ENCODE peak calls at places on chromosomes 5 and 9, in four cellular contexts. R, K, V and N are unnamed samples.

GRCh38 chr9:131799177-131799823 is 59.4 kb upstream of the RAPGEF1 start:
- DNase-seq in K (peak), R (no peak), V (peak), N (peak)

GRCh38 chr9:10443805-10444204 is 169.0 kb downstream of the PTPRD start:
- DNase-seq in V (no peak), R (no peak), K (no peak), N (no peak)

GRCh38 chr9:13358128-13358527 is 78.6 kb upstream of the MPDZ start:
- DNase-seq in K (peak), V (no peak), R (peak), N (no peak)

GRCh38 chr5:9774472-9775079 is 144.4 kb upstream of the TAS2R1 start:
- DNase-seq in V (peak), K (peak), R (no peak), N (peak)

GRCh38 chr5:88438006-88438405 is 169.4 kb upstream of the TMEM161B start:
- DNase-seq in K (no peak), V (no peak), R (no peak), N (no peak)

GRCh38 chr5:141623197-141623596 is 4.4 kb upstream of the DIAPH1 start:
- DNase-seq in R (no peak), V (no peak), K (peak), N (peak)

GRCh38 chr9:99264070-99264469 is 42.0 kb downstream of the SEC61B start:
- DNase-seq in K (peak), R (no peak), V (no peak), N (peak)

GRCh38 chr5:67094476-67095300 is 101.9 kb downstream of the CD180 start:
- DNase-seq in K (peak), R (no peak), V (peak), N (no peak)

GRCh38 chr5:126469925-126470324 is 46.7 kb downstream of the GRAMD2B start:
- DNase-seq in V (peak), K (no peak), R (no peak), N (no peak)

GRCh38 chr5:88144219-88145040 is 124.2 kb downstream of the TMEM161B start:
- DNase-seq in R (no peak), K (no peak), V (no peak), N (no peak)

GRCh38 chr9:13520069-13520468 is 240.6 kb upstream of the MPDZ start:
- DNase-seq in R (no peak), K (no peak), V (no peak), N (no peak)

GRCh38 chr9:6382681-6383080 is 30.3 kb upstream of the UHRF2 start:
- DNase-seq in V (no peak), R (no peak), K (peak), N (no peak)

GRCh38 chr5:120517607-120518252 is 53.6 kb downstream of the PRR16 start:
- DNase-seq in K (no peak), V (no peak), R (no peak), N (no peak)

GRCh38 chr9:37301369-37302172 is 120.9 kb upstream of the GRHPR start:
- DNase-seq in K (no peak), V (no peak), R (no peak), N (peak)

GRCh38 chr5:58828145-58828544 is 245.3 kb downstream of the RAB3C start:
- DNase-seq in K (no peak), V (no peak), R (no peak), N (no peak)

GRCh38 chr9:123248630-123249029 is 19.8 kb downstream of the STRBP start:
- DNase-seq in V (no peak), R (no peak), K (no peak), N (no peak)

GRCh38 chr5:56610093-56610698 is 205.2 kb upstream of the MAP3K1 start:
- DNase-seq in V (no peak), K (no peak), R (no peak), N (peak)

GRCh38 chr9:137836151-137836830 is 41.3 kb upstream of the CACNA1B start:
- DNase-seq in R (no peak), K (no peak), V (no peak), N (no peak)

GRCh38 chr9:137838576-137838975 is 39.0 kb upstream of the CACNA1B start:
- DNase-seq in K (no peak), R (no peak), V (no peak), N (no peak)

GRCh38 chr9:137837345-137838278 is 40.0 kb upstream of the CACNA1B start:
- DNase-seq in R (no peak), K (no peak), V (no peak), N (no peak)

GRCh38 chr9:137834846-137835546 is 42.6 kb upstream of the CACNA1B start:
- DNase-seq in K (no peak), V (no peak), R (no peak), N (no peak)

GRCh38 chr9:137836831-137837241 is 40.7 kb upstream of the CACNA1B start:
- DNase-seq in V (no peak), K (no peak), R (no peak), N (no peak)
- TF ChIP-seq CTCF in V (no peak), K (no peak), R (no peak), N (no peak)

GRCh38 chr9:93776873-93777272 is 178.3 kb downstream of the BARX1 start:
- DNase-seq in R (no peak), V (no peak), K (no peak), N (no peak)

GRCh38 chr9:93774331-93775102 is 180.6 kb downstream of the BARX1 start:
- DNase-seq in K (no peak), R (no peak), V (no peak), N (no peak)

DNA sequence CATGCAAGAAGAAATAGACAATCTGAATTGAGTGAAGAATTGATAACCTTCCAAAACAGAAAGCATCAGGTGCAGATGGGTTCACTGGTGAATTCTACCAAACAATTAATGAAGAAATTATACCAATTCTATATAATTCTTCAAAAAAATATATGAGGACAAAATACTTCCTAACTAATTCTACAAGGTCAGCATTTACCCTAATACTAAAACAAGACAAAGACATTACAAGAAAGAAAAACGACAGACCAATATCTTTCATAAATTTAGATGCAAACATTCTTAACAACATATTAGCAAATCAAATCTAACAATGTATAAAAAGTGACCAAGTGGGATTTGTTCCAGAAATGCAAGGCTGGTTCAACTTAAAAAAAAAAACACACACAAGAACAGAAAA is 183.9 kb downstream of the BARX1 start:
- DNase-seq in V (no peak), K (no peak), R (no peak), N (no peak)
- H3K4me3 ChIP-seq in V (no peak), K (no peak), R (no peak), N (no peak)

DNA sequence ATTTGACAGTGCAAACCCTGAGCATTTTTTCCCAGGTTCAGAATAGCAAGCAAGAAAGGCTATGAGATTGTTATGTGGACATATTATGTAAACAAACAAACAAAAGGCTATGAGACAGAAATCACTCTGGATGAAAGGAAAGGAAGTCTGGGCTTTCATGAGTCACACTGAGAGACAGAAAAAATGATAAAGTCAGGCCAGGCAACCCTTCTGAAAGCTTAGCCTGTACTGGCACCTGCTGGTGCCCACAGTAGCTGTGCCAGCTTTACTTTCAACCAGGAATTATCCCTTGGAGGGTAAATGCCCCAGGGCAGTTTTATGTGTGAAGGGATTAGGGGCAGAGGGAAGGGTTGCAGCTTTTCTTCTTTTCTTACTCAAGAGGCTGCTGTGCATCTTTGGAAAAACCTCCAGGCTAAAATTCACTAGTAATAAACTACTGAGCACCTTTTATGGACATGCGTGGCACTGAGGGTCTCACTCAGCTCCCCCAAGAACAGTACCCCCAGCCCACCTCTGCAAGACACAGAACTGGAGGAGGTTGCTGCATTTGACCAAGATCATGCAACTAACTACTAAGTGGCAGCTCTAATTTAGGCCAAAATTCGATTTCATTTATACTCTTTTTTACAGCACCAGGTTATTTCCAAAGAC is 41.7 kb downstream of the ACTL7B start:
- DNase-seq in V (peak), K (peak), R (no peak), N (no peak)
- TF ChIP-seq CTCF in V (peak), K (peak), R (peak), N (peak)

GRCh38 chr5:171795381-171795780 is 9.8 kb downstream of the SMIM23 start:
- DNase-seq in V (no peak), R (no peak), K (no peak), N (no peak)
- H3K4me3 ChIP-seq in V (no peak), R (no peak), K (no peak), N (no peak)

GRCh38 chr5:96096724-96097123 is 135.1 kb upstream of the ELL2 start:
- DNase-seq in V (no peak), R (no peak), K (peak), N (no peak)
- TF ChIP-seq CTCF in V (no peak), R (no peak), K (peak), N (no peak)

GRCh38 chr9:109286571-109286977 is 34.3 kb downstream of the EPB41L4B start:
- DNase-seq in K (peak), V (no peak), R (peak), N (no peak)
- H3K4me3 ChIP-seq in K (no peak), V (no peak), R (no peak), N (no peak)